ENCODE peak calls at places on chromosomes 3 and 15, in four cellular contexts. One of them, this sample, is unnamed.

GRCh38 chr3:179560791-179561190 is 1.9 kb upstream of the ACTL6A start:
- DNase-seq in NB4: no peak
- DNase-seq in nephron progenitor cell: no peak
- DNase-seq in epithelial cell of proximal tubule: no peak
- DNase-seq in this sample: no peak

GRCh38 chr15:77312523-77312922 is 107.4 kb downstream of the PEAK1 start:
- DNase-seq in NB4: no peak
- DNase-seq in nephron progenitor cell: no peak
- DNase-seq in epithelial cell of proximal tubule: no peak
- DNase-seq in this sample: no peak

GRCh38 chr3:179158336-179159039 is 10.3 kb downstream of the PIK3CA start:
- DNase-seq in NB4: no peak
- DNase-seq in nephron progenitor cell: no peak
- DNase-seq in epithelial cell of proximal tubule: no peak
- DNase-seq in this sample: no peak

GRCh38 chr3:73332558-73332957 is 271.1 kb downstream of the EBLN2 start:
- DNase-seq in NB4: peak; percentile 46
- DNase-seq in nephron progenitor cell: no peak
- DNase-seq in epithelial cell of proximal tubule: no peak
- DNase-seq in this sample: no peak

GRCh38 chr3:193780810-193781472 is 187.9 kb downstream of the OPA1 start:
- DNase-seq in NB4: peak; percentile 55
- DNase-seq in nephron progenitor cell: peak; percentile 77
- DNase-seq in epithelial cell of proximal tubule: no peak
- DNase-seq in this sample: peak; percentile 68

GRCh38 chr3:5022966-5023776 is 43.9 kb downstream of the BHLHE40 start:
- DNase-seq in NB4: no peak
- DNase-seq in nephron progenitor cell: no peak
- DNase-seq in epithelial cell of proximal tubule: peak; percentile 98
- DNase-seq in this sample: no peak

GRCh38 chr3:30645077-30645476 is 38.7 kb downstream of the TGFBR2 start:
- DNase-seq in NB4: no peak
- DNase-seq in nephron progenitor cell: no peak
- DNase-seq in epithelial cell of proximal tubule: no peak
- DNase-seq in this sample: no peak

GRCh38 chr3:197256836-197257444 is 41.5 kb downstream of the DLG1 start:
- DNase-seq in NB4: peak; percentile 56
- DNase-seq in nephron progenitor cell: peak; percentile 25
- DNase-seq in epithelial cell of proximal tubule: no peak
- DNase-seq in this sample: no peak

GRCh38 chr3:177357352-177358084 is 160.2 kb upstream of the TBL1XR1 start:
- DNase-seq in NB4: peak; percentile 86
- DNase-seq in nephron progenitor cell: no peak
- DNase-seq in epithelial cell of proximal tubule: peak; percentile 75
- DNase-seq in this sample: no peak

GRCh38 chr3:142180761-142181362 is 31.5 kb upstream of the TFDP2 start:
- DNase-seq in NB4: peak; percentile 52
- DNase-seq in nephron progenitor cell: peak; percentile 30
- DNase-seq in epithelial cell of proximal tubule: no peak
- DNase-seq in this sample: no peak

GRCh38 chr15:92277776-92278175 is 115.9 kb upstream of the ST8SIA2 start:
- DNase-seq in NB4: peak; percentile 30
- DNase-seq in nephron progenitor cell: no peak
- DNase-seq in epithelial cell of proximal tubule: no peak
- DNase-seq in this sample: no peak

GRCh38 chr3:165195628-165196576 is at the start of gene SLITRK3:
- DNase-seq in NB4: no peak
- DNase-seq in nephron progenitor cell: peak; percentile 27
- DNase-seq in epithelial cell of proximal tubule: no peak
- DNase-seq in this sample: no peak

GRCh38 chr3:79651536-79652065 is 116.2 kb downstream of the ROBO1 start:
- DNase-seq in NB4: no peak
- DNase-seq in nephron progenitor cell: peak; percentile 70
- DNase-seq in epithelial cell of proximal tubule: peak; percentile 23
- DNase-seq in this sample: no peak

GRCh38 chr15:93882133-93882532 is 349.2 kb upstream of the MCTP2 start:
- DNase-seq in NB4: peak; percentile 18
- DNase-seq in nephron progenitor cell: no peak
- DNase-seq in epithelial cell of proximal tubule: no peak
- DNase-seq in this sample: no peak

GRCh38 chr3:46869440-46869839 is 6.2 kb upstream of the MYL3 start:
- DNase-seq in NB4: no peak
- DNase-seq in nephron progenitor cell: no peak
- DNase-seq in epithelial cell of proximal tubule: no peak
- DNase-seq in this sample: no peak

GRCh38 chr3:65182085-65182484 is 494.3 kb upstream of the ADAMTS9 start:
- DNase-seq in NB4: no peak
- DNase-seq in nephron progenitor cell: no peak
- DNase-seq in epithelial cell of proximal tubule: no peak
- DNase-seq in this sample: no peak

GRCh38 chr3:194512895-194513601 is 26.2 kb upstream of the ATP13A3 start:
- DNase-seq in NB4: no peak
- DNase-seq in nephron progenitor cell: no peak
- DNase-seq in epithelial cell of proximal tubule: no peak
- DNase-seq in this sample: no peak

GRCh38 chr3:159764211-159765024 is 224.2 kb upstream of the IL12A start:
- DNase-seq in NB4: no peak
- DNase-seq in nephron progenitor cell: peak; percentile 46
- DNase-seq in epithelial cell of proximal tubule: no peak
- DNase-seq in this sample: no peak

GRCh38 chr3:120209425-120209824 is 75.6 kb downstream of the GPR156 start:
- DNase-seq in NB4: no peak
- DNase-seq in nephron progenitor cell: no peak
- DNase-seq in epithelial cell of proximal tubule: no peak
- DNase-seq in this sample: no peak

GRCh38 chr3:169836942-169837275 is 24.2 kb upstream of the LRRC34 start:
- DNase-seq in NB4: no peak
- DNase-seq in nephron progenitor cell: no peak
- DNase-seq in epithelial cell of proximal tubule: no peak
- DNase-seq in this sample: no peak

GRCh38 chr3:7684193-7684592 is 817.4 kb upstream of the LMCD1 start:
- DNase-seq in NB4: no peak
- DNase-seq in nephron progenitor cell: no peak
- DNase-seq in epithelial cell of proximal tubule: no peak
- DNase-seq in this sample: no peak

GRCh38 chr15:94098877-94099606 is 132.3 kb upstream of the MCTP2 start:
- DNase-seq in NB4: no peak
- DNase-seq in nephron progenitor cell: no peak
- DNase-seq in epithelial cell of proximal tubule: no peak
- DNase-seq in this sample: no peak

GRCh38 chr3:168467085-168467714 is 371.5 kb upstream of the GOLIM4 start:
- DNase-seq in NB4: peak; percentile 14
- DNase-seq in nephron progenitor cell: no peak
- DNase-seq in epithelial cell of proximal tubule: no peak
- DNase-seq in this sample: no peak

GRCh38 chr15:69758810-69759410 is 306.3 kb downstream of the RPLP1 start:
- DNase-seq in NB4: peak; percentile 98
- DNase-seq in nephron progenitor cell: no peak
- DNase-seq in epithelial cell of proximal tubule: no peak
- DNase-seq in this sample: no peak

GRCh38 chr3:40690696-40691597 is 166.2 kb downstream of the ZNF621 start:
- DNase-seq in NB4: peak; percentile 4
- DNase-seq in nephron progenitor cell: no peak
- DNase-seq in epithelial cell of proximal tubule: no peak
- DNase-seq in this sample: peak; percentile 53

GRCh38 chr3:57616233-57616632 is 19.1 kb upstream of the ARF4 start:
- DNase-seq in NB4: no peak
- DNase-seq in nephron progenitor cell: no peak
- DNase-seq in epithelial cell of proximal tubule: no peak
- DNase-seq in this sample: no peak

GRCh38 chr3:88219138-88219792 is 69.5 kb downstream of the C3orf38 start:
- DNase-seq in NB4: peak; percentile 66
- DNase-seq in nephron progenitor cell: peak; percentile 55
- DNase-seq in epithelial cell of proximal tubule: no peak
- DNase-seq in this sample: no peak

GRCh38 chr3:182710557-182711157 is 82.6 kb upstream of the ATP11B start:
- DNase-seq in NB4: peak; percentile 37
- DNase-seq in nephron progenitor cell: no peak
- DNase-seq in epithelial cell of proximal tubule: no peak
- DNase-seq in this sample: no peak
- TF ChIP-seq CTCF in NB4: peak; percentile 38
- TF ChIP-seq CTCF in nephron progenitor cell: peak; percentile 56
- TF ChIP-seq CTCF in epithelial cell of proximal tubule: peak; percentile 67
- TF ChIP-seq CTCF in this sample: peak; percentile 85

GRCh38 chr3:188789201-188789600 is 382.6 kb upstream of the TPRG1 start:
- DNase-seq in NB4: no peak
- DNase-seq in nephron progenitor cell: no peak
- DNase-seq in epithelial cell of proximal tubule: no peak
- DNase-seq in this sample: no peak

GRCh38 chr3:188788621-188789081 is 383.1 kb upstream of the TPRG1 start:
- DNase-seq in NB4: peak; percentile 42
- DNase-seq in nephron progenitor cell: no peak
- DNase-seq in epithelial cell of proximal tubule: no peak
- DNase-seq in this sample: no peak

GRCh38 chr3:188796122-188796631 is 375.6 kb upstream of the TPRG1 start:
- DNase-seq in NB4: peak; percentile 23
- DNase-seq in nephron progenitor cell: no peak
- DNase-seq in epithelial cell of proximal tubule: no peak
- DNase-seq in this sample: no peak

GRCh38 chr3:188797045-188797444 is 374.7 kb upstream of the TPRG1 start:
- DNase-seq in NB4: no peak
- DNase-seq in nephron progenitor cell: no peak
- DNase-seq in epithelial cell of proximal tubule: no peak
- DNase-seq in this sample: no peak

GRCh38 chr3:188792788-188793187 is 379.0 kb upstream of the TPRG1 start:
- DNase-seq in NB4: peak; percentile 2
- DNase-seq in nephron progenitor cell: peak; percentile 41
- DNase-seq in epithelial cell of proximal tubule: no peak
- DNase-seq in this sample: no peak
- TF ChIP-seq CTCF in NB4: no peak
- TF ChIP-seq CTCF in nephron progenitor cell: peak; percentile 39
- TF ChIP-seq CTCF in epithelial cell of proximal tubule: peak; percentile 16
- TF ChIP-seq CTCF in this sample: peak; percentile 18

GRCh38 chr3:153165211-153165815 is 3.3 kb downstream of the RAP2B start:
- DNase-seq in NB4: peak; percentile 62
- DNase-seq in nephron progenitor cell: no peak
- DNase-seq in epithelial cell of proximal tubule: no peak
- DNase-seq in this sample: no peak
- TF ChIP-seq CTCF in NB4: no peak
- TF ChIP-seq CTCF in nephron progenitor cell: peak; percentile 25
- TF ChIP-seq CTCF in epithelial cell of proximal tubule: peak; percentile 38
- TF ChIP-seq CTCF in this sample: peak; percentile 25

DNA sequence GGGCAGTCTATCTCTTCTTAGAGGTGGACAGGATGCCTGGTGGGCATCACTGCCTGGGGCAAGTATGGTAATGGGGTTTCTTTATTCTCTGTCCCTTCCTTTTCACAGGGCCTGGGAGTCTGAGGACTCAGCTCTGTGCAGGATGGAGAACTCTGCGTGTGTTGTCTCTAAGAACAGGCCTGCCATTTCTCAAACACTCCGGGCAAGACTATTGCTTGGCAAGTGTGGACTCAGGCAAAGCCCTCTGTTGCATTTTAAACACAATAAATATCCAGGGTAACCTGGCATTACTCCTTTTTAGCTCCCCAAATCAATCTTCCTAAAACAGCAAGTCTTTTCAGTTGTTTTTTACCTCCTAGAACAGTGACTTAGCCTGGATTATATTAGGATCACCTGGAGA is 185.1 kb upstream of the ROPN1 start:
- DNase-seq in NB4: no peak
- DNase-seq in nephron progenitor cell: no peak
- DNase-seq in epithelial cell of proximal tubule: no peak
- DNase-seq in this sample: no peak
- TF ChIP-seq CTCF in NB4: no peak
- TF ChIP-seq CTCF in nephron progenitor cell: no peak
- TF ChIP-seq CTCF in epithelial cell of proximal tubule: no peak
- TF ChIP-seq CTCF in this sample: no peak

GRCh38 chr3:71857926-71858325 is 73.0 kb upstream of the PROK2 start:
- DNase-seq in NB4: no peak
- DNase-seq in nephron progenitor cell: no peak
- DNase-seq in epithelial cell of proximal tubule: no peak
- DNase-seq in this sample: no peak

GRCh38 chr3:71863563-71864190 is 78.7 kb upstream of the PROK2 start:
- DNase-seq in NB4: no peak
- DNase-seq in nephron progenitor cell: no peak
- DNase-seq in epithelial cell of proximal tubule: no peak
- DNase-seq in this sample: no peak

GRCh38 chr3:71858493-71859127 is 73.7 kb upstream of the PROK2 start:
- DNase-seq in NB4: no peak
- DNase-seq in nephron progenitor cell: peak; percentile 20
- DNase-seq in epithelial cell of proximal tubule: no peak
- DNase-seq in this sample: no peak

GRCh38 chr3:71862374-71863145 is 77.6 kb upstream of the PROK2 start:
- DNase-seq in NB4: no peak
- DNase-seq in nephron progenitor cell: no peak
- DNase-seq in epithelial cell of proximal tubule: no peak
- DNase-seq in this sample: no peak

DNA sequence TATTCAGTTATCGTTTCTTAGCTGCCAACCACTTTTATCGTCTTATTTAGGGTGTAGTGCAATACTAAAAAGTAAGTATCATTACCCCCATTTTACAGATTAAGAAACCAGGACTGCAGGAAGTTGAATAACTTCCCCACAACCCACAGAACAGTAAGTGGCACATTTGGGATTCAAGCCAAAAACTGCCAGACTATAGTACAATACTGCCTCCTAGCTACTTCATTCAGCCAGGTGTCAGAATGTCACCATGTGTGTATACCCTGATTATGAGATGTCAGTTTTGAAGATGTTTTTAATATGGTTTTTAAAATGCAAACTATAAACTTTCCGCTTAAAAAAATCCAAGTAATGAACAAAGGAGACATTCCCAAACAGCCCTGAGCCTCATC is 74.2 kb upstream of the PROK2 start:
- DNase-seq in NB4: peak; percentile 83
- DNase-seq in nephron progenitor cell: no peak
- DNase-seq in epithelial cell of proximal tubule: peak; percentile 26
- DNase-seq in this sample: no peak
- TF ChIP-seq CTCF in NB4: peak; percentile 61
- TF ChIP-seq CTCF in nephron progenitor cell: no peak
- TF ChIP-seq CTCF in epithelial cell of proximal tubule: peak; percentile 88
- TF ChIP-seq CTCF in this sample: no peak